ENCODE peak calls at places on chromosome 12, in four cellular contexts. One of them, this sample, is unnamed.
A peak's percentile ranks its signal among the peaks of the same experiment; 100 is the strongest.

GRCh38 chr12:8475508-8475907 is 19.7 kb downstream of the CLEC6A start:
- DNase-seq in heart left ventricle: no peak
- DNase-seq in lower lobe of right lung: no peak
- DNase-seq in body of pancreas: no peak
- DNase-seq in this sample: no peak

GRCh38 chr12:95214466-95214865 is 2.8 kb downstream of the FGD6 start:
- DNase-seq in body of pancreas: peak; percentile 25
- DNase-seq in lower lobe of right lung: no peak
- DNase-seq in heart left ventricle: no peak
- DNase-seq in this sample: no peak

GRCh38 chr12:30836656-30837445 is 82.1 kb upstream of the CAPRIN2 start:
- DNase-seq in body of pancreas: no peak
- DNase-seq in lower lobe of right lung: no peak
- DNase-seq in heart left ventricle: no peak
- DNase-seq in this sample: no peak

GRCh38 chr12:47762850-47763440 is 4.3 kb upstream of the RAPGEF3 start:
- DNase-seq in lower lobe of right lung: no peak
- DNase-seq in heart left ventricle: no peak
- DNase-seq in body of pancreas: no peak
- DNase-seq in this sample: no peak

GRCh38 chr12:14961466-14962155 is at the start of gene ARHGDIB:
- DNase-seq in heart left ventricle: peak; percentile 49
- DNase-seq in lower lobe of right lung: peak; percentile 58
- DNase-seq in body of pancreas: peak; percentile 71
- DNase-seq in this sample: no peak

GRCh38 chr12:29796823-29797263 is 13.1 kb upstream of the TMTC1 start:
- DNase-seq in heart left ventricle: no peak
- DNase-seq in lower lobe of right lung: no peak
- DNase-seq in body of pancreas: no peak
- DNase-seq in this sample: peak; percentile 90

GRCh38 chr12:108689314-108690190 is 41.8 kb downstream of the CORO1C start:
- DNase-seq in lower lobe of right lung: peak; percentile 50
- DNase-seq in body of pancreas: no peak
- DNase-seq in heart left ventricle: peak; percentile 59
- DNase-seq in this sample: peak; percentile 59

GRCh38 chr12:47378907-47379306 is 299.1 kb upstream of the AMIGO2 start:
- DNase-seq in lower lobe of right lung: no peak
- DNase-seq in body of pancreas: no peak
- DNase-seq in heart left ventricle: no peak
- DNase-seq in this sample: no peak

GRCh38 chr12:129379076-129379804 is 524.6 kb downstream of the TMEM132D start:
- DNase-seq in body of pancreas: no peak
- DNase-seq in lower lobe of right lung: no peak
- DNase-seq in heart left ventricle: no peak
- DNase-seq in this sample: no peak

GRCh38 chr12:100348657-100349454 is 8.0 kb upstream of the SLC17A8 start:
- DNase-seq in lower lobe of right lung: no peak
- DNase-seq in body of pancreas: no peak
- DNase-seq in heart left ventricle: no peak
- DNase-seq in this sample: no peak

GRCh38 chr12:11014234-11014633 is 8.2 kb downstream of the TAS2R19 start:
- DNase-seq in heart left ventricle: no peak
- DNase-seq in lower lobe of right lung: no peak
- DNase-seq in body of pancreas: no peak
- DNase-seq in this sample: no peak

GRCh38 chr12:54564768-54565167 is 15.4 kb downstream of the PDE1B start:
- DNase-seq in heart left ventricle: no peak
- DNase-seq in body of pancreas: no peak
- DNase-seq in lower lobe of right lung: no peak
- DNase-seq in this sample: no peak

GRCh38 chr12:49925433-49926194 is 21.9 kb upstream of the FAIM2 start:
- DNase-seq in lower lobe of right lung: no peak
- DNase-seq in body of pancreas: no peak
- DNase-seq in heart left ventricle: no peak
- DNase-seq in this sample: no peak

GRCh38 chr12:124548854-124549378 is 18.5 kb downstream of the NCOR2 start:
- DNase-seq in body of pancreas: peak; percentile 64
- DNase-seq in heart left ventricle: no peak
- DNase-seq in lower lobe of right lung: peak; percentile 62
- DNase-seq in this sample: no peak

GRCh38 chr12:52032431-52032796 is 18.8 kb upstream of the NR4A1 start:
- DNase-seq in heart left ventricle: peak; percentile 84
- DNase-seq in lower lobe of right lung: no peak
- DNase-seq in body of pancreas: peak; percentile 86
- DNase-seq in this sample: peak; percentile 87

GRCh38 chr12:119178544-119179334 is at the start of gene HSPB8:
- DNase-seq in lower lobe of right lung: peak; percentile 93
- DNase-seq in body of pancreas: peak; percentile 78
- DNase-seq in heart left ventricle: peak; percentile 98
- DNase-seq in this sample: peak; percentile 97

GRCh38 chr12:8127138-8127537 is 3.7 kb downstream of the CLEC4A start:
- DNase-seq in lower lobe of right lung: no peak
- DNase-seq in heart left ventricle: no peak
- DNase-seq in body of pancreas: no peak
- DNase-seq in this sample: peak; percentile 4

GRCh38 chr12:102643871-102644551 is 163.6 kb upstream of the IGF1 start:
- DNase-seq in body of pancreas: no peak
- DNase-seq in heart left ventricle: no peak
- DNase-seq in lower lobe of right lung: no peak
- DNase-seq in this sample: no peak

GRCh38 chr12:48973992-48974673 is 2.6 kb upstream of the WNT10B start:
- DNase-seq in heart left ventricle: peak; percentile 66
- DNase-seq in body of pancreas: peak; percentile 66
- DNase-seq in lower lobe of right lung: peak; percentile 62
- DNase-seq in this sample: peak; percentile 77

GRCh38 chr12:1094714-1095113 is 103.7 kb downstream of the ERC1 start:
- DNase-seq in heart left ventricle: no peak
- DNase-seq in body of pancreas: no peak
- DNase-seq in lower lobe of right lung: no peak
- DNase-seq in this sample: no peak

GRCh38 chr12:57243521-57244305 is 7.3 kb downstream of the STAC3 start:
- DNase-seq in heart left ventricle: peak; percentile 75
- DNase-seq in lower lobe of right lung: peak; percentile 88
- DNase-seq in body of pancreas: peak; percentile 86
- DNase-seq in this sample: peak; percentile 84

GRCh38 chr12:121996945-121997612 is 24.6 kb upstream of the BCL7A start:
- DNase-seq in heart left ventricle: no peak
- DNase-seq in body of pancreas: no peak
- DNase-seq in lower lobe of right lung: no peak
- DNase-seq in this sample: peak; percentile 55

DNA sequence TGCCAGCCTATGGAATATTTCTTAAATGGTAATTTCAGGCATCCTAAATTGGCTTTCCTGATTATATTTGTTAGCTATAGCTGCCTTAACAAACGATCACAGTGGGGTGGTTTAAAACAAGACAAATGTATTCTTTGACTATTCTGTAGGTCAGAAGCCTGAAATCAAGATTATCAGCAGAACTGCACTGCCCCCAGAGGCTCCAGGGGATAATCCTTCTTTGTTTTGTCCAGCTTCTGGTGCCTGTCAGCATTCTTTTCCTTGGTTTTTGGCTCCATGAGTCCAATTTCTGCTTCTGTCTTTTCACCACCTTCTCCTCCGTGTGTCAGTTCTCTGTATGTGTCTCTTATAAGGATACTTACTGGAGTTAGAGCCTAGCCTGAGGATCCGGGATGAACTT is 1282.2 kb upstream of the USP15 start:
- DNase-seq in body of pancreas: no peak
- DNase-seq in heart left ventricle: no peak
- DNase-seq in lower lobe of right lung: no peak
- DNase-seq in this sample: no peak
- TF ChIP-seq CTCF in body of pancreas: no peak
- TF ChIP-seq CTCF in heart left ventricle: no peak
- TF ChIP-seq CTCF in lower lobe of right lung: no peak
- TF ChIP-seq CTCF in this sample: no peak

DNA sequence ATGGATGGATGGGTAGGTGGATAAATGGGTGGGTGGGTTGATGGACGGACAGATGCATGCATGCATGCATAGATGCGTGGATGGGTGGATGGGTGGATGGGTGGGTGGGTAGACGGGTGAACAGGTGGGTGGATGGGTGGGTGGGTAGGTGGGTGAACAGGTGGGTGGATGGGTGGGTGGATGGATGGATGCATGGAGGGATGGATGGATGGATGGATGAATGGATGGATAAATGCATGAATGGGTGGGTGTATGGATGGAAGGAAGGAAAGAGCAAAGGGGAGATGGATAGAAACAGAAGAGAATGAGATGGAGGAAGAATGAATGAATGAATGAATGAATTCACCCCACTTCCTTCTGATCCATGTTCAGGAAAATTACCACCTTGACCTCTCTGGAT is 143.0 kb downstream of the KSR2 start:
- DNase-seq in lower lobe of right lung: no peak
- DNase-seq in body of pancreas: no peak
- DNase-seq in heart left ventricle: no peak
- DNase-seq in this sample: no peak
- H3K4me1 ChIP-seq in lower lobe of right lung: no peaks in the 10 kb centered on the region
- H3K4me1 ChIP-seq in body of pancreas: no peaks in the 10 kb centered on the region
- H3K4me1 ChIP-seq in heart left ventricle: no peaks in the 10 kb centered on the region
- H3K4me1 ChIP-seq in this sample: no peaks in the 10 kb centered on the region

GRCh38 chr12:17875230-17875629 is 214.8 kb downstream of the RERGL start:
- DNase-seq in lower lobe of right lung: no peak
- DNase-seq in heart left ventricle: no peak
- DNase-seq in body of pancreas: no peak
- DNase-seq in this sample: no peak
- TF ChIP-seq CTCF in lower lobe of right lung: no peak
- TF ChIP-seq CTCF in heart left ventricle: no peak
- TF ChIP-seq CTCF in body of pancreas: no peak
- TF ChIP-seq CTCF in this sample: no peak

GRCh38 chr12:6957741-6958608 is 6.8 kb downstream of the PTPN6 start:
- DNase-seq in body of pancreas: no peak
- DNase-seq in lower lobe of right lung: peak; percentile 39
- DNase-seq in heart left ventricle: no peak
- DNase-seq in this sample: no peak

GRCh38 chr12:6960291-6961277 is 9.4 kb downstream of the PTPN6 start:
- DNase-seq in body of pancreas: no peak
- DNase-seq in lower lobe of right lung: no peak
- DNase-seq in heart left ventricle: no peak
- DNase-seq in this sample: no peak

GRCh38 chr12:6959376-6960290 is 8.5 kb downstream of the PTPN6 start:
- DNase-seq in heart left ventricle: peak; percentile 25
- DNase-seq in body of pancreas: no peak
- DNase-seq in lower lobe of right lung: peak; percentile 51
- DNase-seq in this sample: no peak

GRCh38 chr12:6957151-6957701 is 6.1 kb downstream of the PTPN6 start:
- DNase-seq in lower lobe of right lung: peak; percentile 41
- DNase-seq in body of pancreas: no peak
- DNase-seq in heart left ventricle: no peak
- DNase-seq in this sample: no peak

GRCh38 chr12:6958609-6959375 is 7.6 kb downstream of the PTPN6 start:
- DNase-seq in heart left ventricle: no peak
- DNase-seq in lower lobe of right lung: peak; percentile 52
- DNase-seq in body of pancreas: no peak
- DNase-seq in this sample: no peak
- H3K4me1 ChIP-seq in heart left ventricle: peaks cover 27% of the 10 kb centered on the region
- H3K4me1 ChIP-seq in lower lobe of right lung: peaks cover 91% of the 10 kb centered on the region
- H3K4me1 ChIP-seq in body of pancreas: peaks cover 26% of the 10 kb centered on the region
- H3K4me1 ChIP-seq in this sample: peaks cover 10% of the 10 kb centered on the region

GRCh38 chr12:32612658-32613614 is 66.2 kb upstream of the DNM1L start:
- DNase-seq in lower lobe of right lung: no peak
- DNase-seq in heart left ventricle: no peak
- DNase-seq in body of pancreas: no peak
- DNase-seq in this sample: no peak

GRCh38 chr12:32615441-32615840 is 63.7 kb upstream of the DNM1L start:
- DNase-seq in heart left ventricle: no peak
- DNase-seq in body of pancreas: no peak
- DNase-seq in lower lobe of right lung: no peak
- DNase-seq in this sample: no peak

GRCh38 chr12:32617549-32617948 is 61.6 kb upstream of the DNM1L start:
- DNase-seq in lower lobe of right lung: no peak
- DNase-seq in body of pancreas: no peak
- DNase-seq in heart left ventricle: no peak
- DNase-seq in this sample: no peak

DNA sequence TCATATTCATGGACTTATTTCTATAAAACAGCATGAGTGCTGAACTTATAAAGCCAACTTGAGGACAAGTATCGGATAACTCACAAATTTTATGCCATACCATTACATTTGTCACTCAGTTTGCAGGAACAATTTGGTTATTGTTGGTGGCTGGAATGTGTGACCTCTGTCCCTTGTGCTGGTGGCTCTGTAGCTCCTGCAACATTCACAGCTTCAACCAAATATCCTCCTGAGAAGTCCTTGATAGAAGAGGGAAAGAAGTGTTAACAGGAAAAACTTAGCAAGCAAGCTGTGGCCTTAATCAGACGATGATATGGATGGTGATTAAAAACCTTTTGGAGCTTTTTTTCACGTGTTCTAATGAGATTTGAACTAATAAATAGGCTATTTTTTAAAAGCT is 61.0 kb upstream of the DNM1L start:
- DNase-seq in lower lobe of right lung: no peak
- DNase-seq in heart left ventricle: no peak
- DNase-seq in body of pancreas: no peak
- DNase-seq in this sample: no peak
- TF ChIP-seq CTCF in lower lobe of right lung: no peak
- TF ChIP-seq CTCF in heart left ventricle: no peak
- TF ChIP-seq CTCF in body of pancreas: no peak
- TF ChIP-seq CTCF in this sample: no peak

GRCh38 chr12:93466625-93467350 is 526 bp upstream of the MRPL42 start:
- DNase-seq in lower lobe of right lung: no peak
- DNase-seq in body of pancreas: peak; percentile 10
- DNase-seq in heart left ventricle: no peak
- DNase-seq in this sample: no peak
- H3K4me1 ChIP-seq in lower lobe of right lung: peaks cover 27% of the 10 kb centered on the region
- H3K4me1 ChIP-seq in body of pancreas: peaks cover 18% of the 10 kb centered on the region
- H3K4me1 ChIP-seq in heart left ventricle: peaks cover 9% of the 10 kb centered on the region
- H3K4me1 ChIP-seq in this sample: peaks cover 11% of the 10 kb centered on the region

DNA sequence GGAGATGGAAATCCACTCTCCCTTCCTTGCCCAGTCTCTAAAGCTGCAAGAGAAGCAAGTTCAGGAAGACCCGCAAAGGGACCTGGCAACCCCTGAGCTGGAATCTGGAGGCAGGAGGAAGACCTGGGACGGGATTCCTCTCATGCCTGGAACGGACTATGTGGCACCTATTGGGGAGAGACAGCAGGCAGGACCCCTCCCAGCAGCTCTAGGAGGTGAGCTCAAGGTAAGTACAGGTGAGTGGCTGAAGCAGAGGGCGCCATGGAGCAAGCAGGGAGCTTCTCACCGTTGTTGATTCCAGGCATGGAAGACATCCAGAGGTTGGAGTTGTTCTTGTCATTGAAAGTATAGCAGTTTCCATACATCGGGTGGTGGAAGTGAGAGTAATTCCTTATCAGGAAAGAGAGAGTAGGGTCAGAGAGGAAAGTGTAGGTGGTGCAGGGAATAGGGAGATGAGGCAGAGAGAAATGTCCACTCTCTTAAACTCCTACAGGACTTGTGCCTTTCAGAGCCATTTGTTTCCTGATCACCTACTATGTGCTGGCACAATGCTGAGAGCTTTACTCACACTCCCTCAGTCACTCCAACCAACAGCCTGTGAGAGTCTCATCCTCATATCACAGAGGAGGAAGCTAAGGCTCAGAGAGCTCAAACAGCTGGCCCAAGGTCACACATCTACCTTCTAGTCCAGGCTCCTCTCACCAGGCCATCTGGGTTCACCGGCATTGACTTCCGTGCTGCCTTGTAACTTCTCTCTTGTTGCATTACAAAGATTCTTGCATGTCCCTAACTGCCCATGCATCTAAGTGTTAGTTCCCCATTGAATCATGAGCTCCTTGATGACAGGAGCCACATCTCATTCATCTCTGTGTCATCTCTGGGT is 13.9 kb upstream of the TNFRSF1A start:
- DNase-seq in lower lobe of right lung: no peak
- DNase-seq in heart left ventricle: no peak
- DNase-seq in body of pancreas: no peak
- DNase-seq in this sample: no peak
- TF ChIP-seq CTCF in lower lobe of right lung: no peak
- TF ChIP-seq CTCF in heart left ventricle: no peak
- TF ChIP-seq CTCF in body of pancreas: no peak
- TF ChIP-seq CTCF in this sample: no peak

This sample was measured in cardiac muscle cell.